ENCODE peak calls at places on chromosome 21, in nine cellular contexts. One of them, this sample, is unnamed. For H3K4me1, the result is how much of the 10 kb centered on the place peaks cover.

GRCh38 chr21:38810034-38810825 is 4.5 kb downstream of the ETS2 start:
- DNase-seq in IMR-90: no peak
- DNase-seq in CD8-positive, alpha-beta memory T cell: no peak
- DNase-seq in NT2/D1: no peak
- DNase-seq in A549: no peak
- DNase-seq in HCT116: no peak
- DNase-seq in left ventricle myocardium inferior: no peak
- DNase-seq in H9: peak
- DNase-seq in Panc1: no peak
- DNase-seq in this sample: no peak

GRCh38 chr21:38662224-38662568 is 143.5 kb upstream of the ETS2 start:
- DNase-seq in left ventricle myocardium inferior: no peak
- DNase-seq in Panc1: no peak
- DNase-seq in H9: no peak
- DNase-seq in HCT116: no peak
- DNase-seq in CD8-positive, alpha-beta memory T cell: no peak
- DNase-seq in NT2/D1: no peak
- DNase-seq in IMR-90: no peak
- DNase-seq in A549: no peak
- DNase-seq in this sample: no peak

GRCh38 chr21:34797202-34797527 is 128.4 kb downstream of the CLIC6 start:
- DNase-seq in H9: no peak
- DNase-seq in CD8-positive, alpha-beta memory T cell: no peak
- DNase-seq in NT2/D1: no peak
- DNase-seq in IMR-90: no peak
- DNase-seq in Panc1: no peak
- DNase-seq in left ventricle myocardium inferior: no peak
- DNase-seq in A549: no peak
- DNase-seq in HCT116: no peak
- DNase-seq in this sample: no peak

GRCh38 chr21:36044056-36044455 is 16.3 kb downstream of the SETD4 start:
- DNase-seq in H9: no peak
- DNase-seq in Panc1: no peak
- DNase-seq in CD8-positive, alpha-beta memory T cell: no peak
- DNase-seq in NT2/D1: no peak
- DNase-seq in A549: no peak
- DNase-seq in HCT116: no peak
- DNase-seq in IMR-90: no peak
- DNase-seq in left ventricle myocardium inferior: no peak
- DNase-seq in this sample: no peak

GRCh38 chr21:43740497-43741156 is 21.7 kb downstream of the PDXK start:
- DNase-seq in CD8-positive, alpha-beta memory T cell: no peak
- DNase-seq in NT2/D1: peak
- DNase-seq in left ventricle myocardium inferior: no peak
- DNase-seq in HCT116: no peak
- DNase-seq in A549: peak
- DNase-seq in H9: peak
- DNase-seq in IMR-90: no peak
- DNase-seq in Panc1: no peak
- DNase-seq in this sample: peak

GRCh38 chr21:38798481-38798882 is 7.2 kb upstream of the ETS2 start:
- DNase-seq in HCT116: peak
- DNase-seq in NT2/D1: no peak
- DNase-seq in Panc1: no peak
- DNase-seq in left ventricle myocardium inferior: no peak
- DNase-seq in A549: peak
- DNase-seq in IMR-90: no peak
- DNase-seq in CD8-positive, alpha-beta memory T cell: no peak
- DNase-seq in H9: peak
- DNase-seq in this sample: no peak

GRCh38 chr21:38858429-38859205 is 52.9 kb downstream of the ETS2 start:
- DNase-seq in A549: no peak
- DNase-seq in Panc1: no peak
- DNase-seq in left ventricle myocardium inferior: no peak
- DNase-seq in H9: no peak
- DNase-seq in CD8-positive, alpha-beta memory T cell: no peak
- DNase-seq in IMR-90: peak
- DNase-seq in NT2/D1: no peak
- DNase-seq in HCT116: no peak
- DNase-seq in this sample: no peak

GRCh38 chr21:28832013-28832714 is 160.5 kb downstream of the LTN1 start:
- DNase-seq in Panc1: peak
- DNase-seq in IMR-90: peak
- DNase-seq in NT2/D1: no peak
- DNase-seq in HCT116: no peak
- DNase-seq in left ventricle myocardium inferior: no peak
- DNase-seq in A549: no peak
- DNase-seq in H9: no peak
- DNase-seq in CD8-positive, alpha-beta memory T cell: no peak
- DNase-seq in this sample: no peak

GRCh38 chr21:45651921-45652320 is 8.4 kb downstream of the PCBP3 start:
- DNase-seq in Panc1: no peak
- DNase-seq in IMR-90: no peak
- DNase-seq in CD8-positive, alpha-beta memory T cell: no peak
- DNase-seq in A549: no peak
- DNase-seq in H9: no peak
- DNase-seq in left ventricle myocardium inferior: no peak
- DNase-seq in NT2/D1: no peak
- DNase-seq in HCT116: no peak
- DNase-seq in this sample: no peak

GRCh38 chr21:46082638-46083270 is 15.2 kb upstream of the COL6A2 start:
- DNase-seq in HCT116: no peak
- DNase-seq in NT2/D1: no peak
- DNase-seq in Panc1: no peak
- DNase-seq in A549: no peak
- DNase-seq in CD8-positive, alpha-beta memory T cell: no peak
- DNase-seq in IMR-90: no peak
- DNase-seq in left ventricle myocardium inferior: no peak
- DNase-seq in H9: peak
- DNase-seq in this sample: peak

GRCh38 chr21:31408306-31409088 is 64.4 kb upstream of the TIAM1 start:
- DNase-seq in HCT116: no peak
- DNase-seq in NT2/D1: no peak
- DNase-seq in CD8-positive, alpha-beta memory T cell: no peak
- DNase-seq in Panc1: no peak
- DNase-seq in IMR-90: no peak
- DNase-seq in left ventricle myocardium inferior: no peak
- DNase-seq in H9: no peak
- DNase-seq in A549: no peak
- DNase-seq in this sample: no peak

GRCh38 chr21:14687277-14687642 is 141.1 kb upstream of the SAMSN1 start:
- DNase-seq in HCT116: no peak
- DNase-seq in NT2/D1: no peak
- DNase-seq in CD8-positive, alpha-beta memory T cell: no peak
- DNase-seq in A549: no peak
- DNase-seq in IMR-90: no peak
- DNase-seq in left ventricle myocardium inferior: no peak
- DNase-seq in H9: no peak
- DNase-seq in Panc1: no peak
- DNase-seq in this sample: no peak

GRCh38 chr21:24224411-24224810 is 1382.9 kb downstream of the MRPL39 start:
- DNase-seq in A549: no peak
- DNase-seq in Panc1: no peak
- DNase-seq in IMR-90: no peak
- DNase-seq in NT2/D1: no peak
- DNase-seq in CD8-positive, alpha-beta memory T cell: no peak
- DNase-seq in left ventricle myocardium inferior: no peak
- DNase-seq in HCT116: no peak
- DNase-seq in H9: no peak
- DNase-seq in this sample: no peak

GRCh38 chr21:24514081-24514733 is 1093.1 kb downstream of the MRPL39 start:
- DNase-seq in left ventricle myocardium inferior: no peak
- DNase-seq in H9: no peak
- DNase-seq in HCT116: no peak
- DNase-seq in Panc1: peak
- DNase-seq in NT2/D1: peak
- DNase-seq in A549: peak
- DNase-seq in CD8-positive, alpha-beta memory T cell: no peak
- DNase-seq in IMR-90: peak
- DNase-seq in this sample: no peak

GRCh38 chr21:16308269-16308668 is 578.5 kb downstream of the USP25 start:
- DNase-seq in Panc1: no peak
- DNase-seq in CD8-positive, alpha-beta memory T cell: no peak
- DNase-seq in H9: no peak
- DNase-seq in HCT116: no peak
- DNase-seq in NT2/D1: no peak
- DNase-seq in IMR-90: peak
- DNase-seq in left ventricle myocardium inferior: no peak
- DNase-seq in A549: no peak
- DNase-seq in this sample: no peak

DNA sequence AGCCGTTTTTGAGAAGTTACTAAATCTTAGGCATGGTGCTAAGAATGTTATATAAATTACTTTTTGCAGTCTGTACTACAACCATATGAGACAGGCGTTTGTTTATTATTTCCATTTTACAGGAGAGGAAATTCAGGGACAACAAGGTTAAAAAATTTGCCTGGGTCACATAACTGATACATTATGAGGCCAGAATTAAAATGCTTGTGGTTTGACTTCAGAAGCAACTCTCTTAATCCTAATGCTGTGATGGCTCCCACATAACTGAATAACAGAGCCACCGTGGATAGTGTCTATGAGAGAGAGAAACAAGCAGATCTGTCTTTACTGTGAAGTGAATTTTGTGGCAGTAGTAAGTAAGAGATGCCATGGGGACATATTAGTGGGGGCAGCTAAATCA is 184.9 kb downstream of the NCAM2 start:
- DNase-seq in left ventricle myocardium inferior: no peak
- DNase-seq in H9: no peak
- DNase-seq in Panc1: no peak
- DNase-seq in IMR-90: peak
- DNase-seq in A549: no peak
- DNase-seq in NT2/D1: no peak
- DNase-seq in CD8-positive, alpha-beta memory T cell: no peak
- DNase-seq in HCT116: no peak
- DNase-seq in this sample: no peak
- H3K4me1 ChIP-seq in left ventricle myocardium inferior: under half
- H3K4me1 ChIP-seq in H9: under half
- H3K4me1 ChIP-seq in Panc1: under half
- H3K4me1 ChIP-seq in IMR-90: under half
- H3K4me1 ChIP-seq in A549: under half
- H3K4me1 ChIP-seq in NT2/D1: under half
- H3K4me1 ChIP-seq in CD8-positive, alpha-beta memory T cell: under half
- H3K4me1 ChIP-seq in HCT116: under half
- H3K4me1 ChIP-seq in this sample: under half

GRCh38 chr21:32566990-32567389 is 18.3 kb downstream of the TCP10L start:
- DNase-seq in Panc1: no peak
- DNase-seq in CD8-positive, alpha-beta memory T cell: no peak
- DNase-seq in A549: no peak
- DNase-seq in left ventricle myocardium inferior: no peak
- DNase-seq in HCT116: no peak
- DNase-seq in H9: no peak
- DNase-seq in NT2/D1: no peak
- DNase-seq in IMR-90: no peak
- DNase-seq in this sample: no peak

GRCh38 chr21:32569261-32570230 is 15.8 kb downstream of the TCP10L start:
- DNase-seq in Panc1: peak
- DNase-seq in NT2/D1: peak
- DNase-seq in HCT116: peak
- DNase-seq in IMR-90: peak
- DNase-seq in left ventricle myocardium inferior: peak
- DNase-seq in A549: peak
- DNase-seq in CD8-positive, alpha-beta memory T cell: peak
- DNase-seq in H9: peak
- DNase-seq in this sample: peak

GRCh38 chr21:32572574-32573420 is 12.5 kb downstream of the TCP10L start:
- DNase-seq in HCT116: no peak
- DNase-seq in H9: no peak
- DNase-seq in Panc1: no peak
- DNase-seq in IMR-90: no peak
- DNase-seq in left ventricle myocardium inferior: no peak
- DNase-seq in A549: no peak
- DNase-seq in NT2/D1: no peak
- DNase-seq in CD8-positive, alpha-beta memory T cell: no peak
- DNase-seq in this sample: no peak

GRCh38 chr21:32565856-32566465 is 19.4 kb downstream of the TCP10L start:
- DNase-seq in H9: no peak
- DNase-seq in CD8-positive, alpha-beta memory T cell: no peak
- DNase-seq in left ventricle myocardium inferior: no peak
- DNase-seq in Panc1: no peak
- DNase-seq in IMR-90: peak
- DNase-seq in A549: no peak
- DNase-seq in NT2/D1: no peak
- DNase-seq in HCT116: no peak
- DNase-seq in this sample: no peak

DNA sequence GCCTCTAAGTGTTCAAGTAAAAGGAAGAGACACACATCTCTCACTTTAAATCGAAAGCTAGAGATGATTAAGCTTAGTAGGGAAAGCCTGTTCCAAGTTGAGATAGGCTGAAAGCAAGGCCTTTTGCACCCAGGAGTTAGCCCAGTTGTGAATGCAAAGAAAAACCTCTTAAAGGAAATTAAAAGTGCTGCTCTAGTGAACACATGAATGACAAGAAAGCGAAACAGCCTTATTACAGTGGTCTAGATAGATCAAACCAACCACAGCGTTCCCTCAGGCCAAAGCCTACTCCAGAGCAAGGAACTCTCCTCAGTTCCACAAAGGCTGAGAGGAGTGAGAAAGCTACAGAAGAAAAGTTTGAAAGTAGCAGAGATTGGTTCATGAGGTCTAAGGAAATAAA is 14.9 kb downstream of the TCP10L start:
- DNase-seq in H9: no peak
- DNase-seq in A549: no peak
- DNase-seq in IMR-90: no peak
- DNase-seq in NT2/D1: no peak
- DNase-seq in HCT116: no peak
- DNase-seq in Panc1: no peak
- DNase-seq in left ventricle myocardium inferior: no peak
- DNase-seq in CD8-positive, alpha-beta memory T cell: no peak
- DNase-seq in this sample: no peak
- H3K4me1 ChIP-seq in H9: under half
- H3K4me1 ChIP-seq in A549: under half
- H3K4me1 ChIP-seq in IMR-90: under half
- H3K4me1 ChIP-seq in NT2/D1: under half
- H3K4me1 ChIP-seq in HCT116: under half
- H3K4me1 ChIP-seq in Panc1: under half
- H3K4me1 ChIP-seq in left ventricle myocardium inferior: under half
- H3K4me1 ChIP-seq in CD8-positive, alpha-beta memory T cell: under half
- H3K4me1 ChIP-seq in this sample: under half

GRCh38 chr21:41961282-41961701 is 7.5 kb upstream of the C2CD2 start:
- DNase-seq in A549: no peak
- DNase-seq in Panc1: no peak
- DNase-seq in HCT116: no peak
- DNase-seq in IMR-90: peak
- DNase-seq in left ventricle myocardium inferior: no peak
- DNase-seq in NT2/D1: no peak
- DNase-seq in H9: no peak
- DNase-seq in CD8-positive, alpha-beta memory T cell: no peak
- DNase-seq in this sample: no peak
- H3K4me1 ChIP-seq in A549: under half
- H3K4me1 ChIP-seq in Panc1: under half
- H3K4me1 ChIP-seq in HCT116: under half
- H3K4me1 ChIP-seq in IMR-90: under half
- H3K4me1 ChIP-seq in left ventricle myocardium inferior: under half
- H3K4me1 ChIP-seq in NT2/D1: under half
- H3K4me1 ChIP-seq in H9: under half
- H3K4me1 ChIP-seq in CD8-positive, alpha-beta memory T cell: under half
- H3K4me1 ChIP-seq in this sample: under half

DNA sequence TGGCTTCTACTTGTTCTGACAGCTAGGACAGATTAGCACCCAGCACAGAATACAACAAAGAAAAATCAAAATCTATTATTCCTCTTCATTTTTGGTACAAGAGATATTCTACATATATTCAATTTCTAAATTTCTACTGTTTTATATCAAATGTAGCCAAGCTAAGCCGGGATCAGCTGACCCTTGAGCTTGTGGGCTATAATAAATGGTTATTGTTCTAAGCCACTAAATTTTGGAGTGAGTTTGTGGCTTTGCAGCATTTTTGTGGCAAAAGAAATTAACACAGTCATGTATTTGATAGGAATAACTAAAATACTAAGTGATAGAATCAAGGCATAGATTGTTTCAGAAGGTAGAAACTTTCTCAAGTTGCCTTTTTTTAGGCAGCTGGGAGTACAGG is 50.7 kb downstream of the APP start:
- DNase-seq in HCT116: no peak
- DNase-seq in H9: no peak
- DNase-seq in A549: no peak
- DNase-seq in CD8-positive, alpha-beta memory T cell: no peak
- DNase-seq in NT2/D1: no peak
- DNase-seq in IMR-90: no peak
- DNase-seq in left ventricle myocardium inferior: no peak
- DNase-seq in Panc1: no peak
- DNase-seq in this sample: no peak
- H3K4me1 ChIP-seq in HCT116: under half
- H3K4me1 ChIP-seq in H9: under half
- H3K4me1 ChIP-seq in A549: under half
- H3K4me1 ChIP-seq in CD8-positive, alpha-beta memory T cell: under half
- H3K4me1 ChIP-seq in NT2/D1: under half
- H3K4me1 ChIP-seq in IMR-90: under half
- H3K4me1 ChIP-seq in left ventricle myocardium inferior: half or more
- H3K4me1 ChIP-seq in Panc1: under half
- H3K4me1 ChIP-seq in this sample: under half

This sample was measured in sigmoid colon.